ENCODE peak calls at places on chromosomes 7 and 10, in four cellular contexts. I, A, V and K are unnamed samples.

GRCh38 chr7:156889089-156889488 is 3.9 kb downstream of the LMBR1 start:
- DNase-seq in I (no peak), A (no peak), V (no peak), K (no peak)

GRCh38 chr10:88270061-88270808 is 312.9 kb downstream of the RNLS start:
- DNase-seq in I (no peak), A (no peak), V (no peak), K (no peak)

GRCh38 chr10:49309691-49310371 is 10.9 kb downstream of the C10orf71 start:
- DNase-seq in I (no peak), A (no peak), V (no peak), K (no peak)

GRCh38 chr7:92251181-92251580 is 5.4 kb downstream of the ANKIB1 start:
- DNase-seq in I (no peak), A (no peak), V (no peak), K (no peak)

GRCh38 chr10:13816195-13816926 is 229.6 kb downstream of the PRPF18 start:
- DNase-seq in I (no peak), A (peak), V (no peak), K (no peak)

GRCh38 chr7:44189286-44189992 is at the start of gene GCK:
- DNase-seq in I (no peak), A (no peak), V (peak), K (no peak)

GRCh38 chr7:14834888-14835287 is 67.7 kb downstream of the DGKB start:
- DNase-seq in I (no peak), A (no peak), V (no peak), K (no peak)

GRCh38 chr7:71131256-71131752 is 640 bp upstream of the GALNT17 start:
- DNase-seq in I (no peak), A (peak), V (peak), K (no peak)

GRCh38 chr10:87845624-87846377 is 17.5 kb downstream of the KLLN start:
- DNase-seq in I (peak), A (no peak), V (peak), K (no peak)

GRCh38 chr10:96124230-96125141 is 5.6 kb upstream of the ZNF518A start:
- DNase-seq in I (no peak), A (peak), V (peak), K (no peak)

GRCh38 chr10:47022311-47023131 is 111.3 kb downstream of the PTPN20 start:
- DNase-seq in I (no peak), A (no peak), V (no peak), K (no peak)

GRCh38 chr7:47535033-47535703 is 46.7 kb downstream of the TNS3 start:
- DNase-seq in I (no peak), A (no peak), V (no peak), K (no peak)
- H3K4me3 ChIP-seq in I (peak), A (no peak), V (no peak), K (no peak)

GRCh38 chr7:158008267-158008666 is 579.4 kb downstream of the PTPRN2 start:
- DNase-seq in I (no peak), A (no peak), V (no peak), K (no peak)

GRCh38 chr7:158011941-158012340 is 575.7 kb downstream of the PTPRN2 start:
- DNase-seq in I (no peak), A (no peak), V (no peak), K (no peak)

GRCh38 chr7:158013085-158013668 is 574.4 kb downstream of the PTPRN2 start:
- DNase-seq in I (no peak), A (no peak), V (no peak), K (no peak)

GRCh38 chr7:158009886-158010285 is 577.7 kb downstream of the PTPRN2 start:
- DNase-seq in I (no peak), A (no peak), V (no peak), K (no peak)

DNA sequence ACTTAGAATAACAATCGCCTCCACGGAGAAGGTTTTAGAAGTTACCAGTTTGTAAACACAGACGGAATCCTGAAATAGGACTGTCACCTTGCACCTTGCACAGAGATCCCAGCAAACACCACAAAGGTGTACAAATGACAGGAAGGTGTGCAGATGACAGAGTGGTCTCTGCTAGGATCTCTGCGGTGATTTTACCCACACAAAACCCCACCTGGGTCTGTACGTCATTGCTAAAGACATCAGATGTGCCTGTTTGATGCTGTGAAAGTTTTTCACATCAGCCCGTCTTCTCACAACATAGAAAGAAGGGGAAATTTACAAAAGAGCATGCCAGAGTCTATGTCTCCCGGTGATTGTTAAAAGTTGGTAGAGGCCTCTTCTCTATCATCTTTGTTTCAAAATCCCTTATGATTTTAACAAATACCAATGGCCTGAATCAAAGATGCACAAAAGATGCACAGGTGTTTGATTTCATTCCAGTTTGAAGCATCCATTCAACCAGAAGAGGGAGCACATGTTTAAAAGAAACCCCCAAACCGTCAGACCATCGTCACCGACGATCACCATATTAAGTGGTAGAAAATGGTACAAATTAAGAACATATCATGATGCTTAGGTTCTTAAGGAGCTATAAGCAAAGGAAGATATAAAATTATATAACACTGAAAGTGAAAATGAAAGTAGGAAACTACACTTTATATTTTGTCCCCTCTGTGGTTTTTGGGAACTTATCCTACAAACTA is 576.5 kb downstream of the PTPRN2 start:
- DNase-seq in I (no peak), A (no peak), V (no peak), K (no peak)
- H3K4me3 ChIP-seq in I (no peak), A (no peak), V (no peak), K (no peak)

GRCh38 chr10:74025380-74025978 is 27.6 kb downstream of the VCL start:
- DNase-seq in I (no peak), A (no peak), V (no peak), K (no peak)

GRCh38 chr10:74024600-74024999 is 26.7 kb downstream of the VCL start:
- DNase-seq in I (no peak), A (no peak), V (no peak), K (no peak)

GRCh38 chr10:74022941-74023629 is 25.2 kb downstream of the VCL start:
- DNase-seq in I (no peak), A (no peak), V (no peak), K (no peak)

GRCh38 chr10:74018241-74018640 is 20.3 kb downstream of the VCL start:
- DNase-seq in I (no peak), A (peak), V (no peak), K (no peak)

GRCh38 chr10:74021248-74022055 is 23.5 kb downstream of the VCL start:
- DNase-seq in I (no peak), A (no peak), V (no peak), K (no peak)
- H3K4me3 ChIP-seq in I (no peak), A (no peak), V (no peak), K (peak)

GRCh38 chr10:132036887-132037675 is 28.7 kb upstream of the JAKMIP3 start:
- DNase-seq in I (no peak), A (no peak), V (peak), K (no peak)
- H3K4me3 ChIP-seq in I (no peak), A (peak), V (no peak), K (no peak)